ENCODE peak calls at places on chromosomes 2 and 18, in five cellular contexts. One of them, this sample, is unnamed.

GRCh38 chr2:112623913-112624777 is 21.6 kb upstream of the SLC20A1 start:
- DNase-seq in thoracic aorta: no peak
- DNase-seq in AG09309: peak; percentile 43
- DNase-seq in A549: no peak
- DNase-seq in breast epithelium: no peak
- DNase-seq in this sample: no peak

GRCh38 chr2:192544371-192544955 is 349.7 kb upstream of the TMEFF2 start:
- DNase-seq in thoracic aorta: no peak
- DNase-seq in AG09309: no peak
- DNase-seq in A549: no peak
- DNase-seq in breast epithelium: no peak
- DNase-seq in this sample: no peak

GRCh38 chr2:155519731-155520130 is 812.8 kb downstream of the NR4A2 start:
- DNase-seq in thoracic aorta: no peak
- DNase-seq in AG09309: no peak
- DNase-seq in A549: no peak
- DNase-seq in breast epithelium: no peak
- DNase-seq in this sample: no peak

GRCh38 chr2:73268831-73269685 is 15.2 kb downstream of the FBXO41 start:
- DNase-seq in thoracic aorta: no peak
- DNase-seq in AG09309: no peak
- DNase-seq in A549: peak; percentile 83
- DNase-seq in breast epithelium: peak; percentile 61
- DNase-seq in this sample: no peak

GRCh38 chr2:217737127-217737526 is 265.7 kb downstream of the TNS1 start:
- DNase-seq in thoracic aorta: no peak
- DNase-seq in AG09309: no peak
- DNase-seq in A549: no peak
- DNase-seq in breast epithelium: peak; percentile 14
- DNase-seq in this sample: no peak

GRCh38 chr18:37965572-37965970 is 400.0 kb upstream of the CELF4 start:
- DNase-seq in thoracic aorta: no peak
- DNase-seq in AG09309: no peak
- DNase-seq in A549: no peak
- DNase-seq in breast epithelium: no peak
- DNase-seq in this sample: no peak

GRCh38 chr2:215605214-215605613 is 169.3 kb upstream of the FN1 start:
- DNase-seq in thoracic aorta: no peak
- DNase-seq in AG09309: no peak
- DNase-seq in A549: no peak
- DNase-seq in breast epithelium: no peak
- DNase-seq in this sample: no peak

GRCh38 chr2:240561325-240561971 is 1.3 kb downstream of the DUSP28 start:
- DNase-seq in thoracic aorta: no peak
- DNase-seq in AG09309: peak; percentile 54
- DNase-seq in A549: no peak
- DNase-seq in breast epithelium: peak; percentile 49
- DNase-seq in this sample: peak; percentile 37

GRCh38 chr2:178928077-178928476 is 120.9 kb upstream of the TTN start:
- DNase-seq in thoracic aorta: no peak
- DNase-seq in AG09309: no peak
- DNase-seq in A549: no peak
- DNase-seq in breast epithelium: no peak
- DNase-seq in this sample: no peak

GRCh38 chr2:2229898-2230817 is 100.9 kb downstream of the MYT1L start:
- DNase-seq in thoracic aorta: no peak
- DNase-seq in AG09309: no peak
- DNase-seq in A549: no peak
- DNase-seq in breast epithelium: no peak
- DNase-seq in this sample: no peak

GRCh38 chr2:6325616-6326015 is 540.1 kb downstream of the CMPK2 start:
- DNase-seq in thoracic aorta: no peak
- DNase-seq in AG09309: no peak
- DNase-seq in A549: no peak
- DNase-seq in breast epithelium: no peak
- DNase-seq in this sample: no peak

GRCh38 chr2:207046642-207047213 is 107.4 kb downstream of the CPO start:
- DNase-seq in thoracic aorta: no peak
- DNase-seq in AG09309: peak; percentile 16
- DNase-seq in A549: no peak
- DNase-seq in breast epithelium: no peak
- DNase-seq in this sample: no peak

GRCh38 chr18:24016643-24017042 is 2.1 kb downstream of the TTC39C start:
- DNase-seq in thoracic aorta: no peak
- DNase-seq in AG09309: no peak
- DNase-seq in A549: peak; percentile 33
- DNase-seq in breast epithelium: no peak
- DNase-seq in this sample: no peak

GRCh38 chr18:61844726-61845125 is 48.1 kb downstream of the RNF152 start:
- DNase-seq in thoracic aorta: no peak
- DNase-seq in AG09309: no peak
- DNase-seq in A549: no peak
- DNase-seq in breast epithelium: no peak
- DNase-seq in this sample: no peak

GRCh38 chr2:112290098-112290497 is 14.7 kb downstream of the ZC3H6 start:
- DNase-seq in thoracic aorta: no peak
- DNase-seq in AG09309: no peak
- DNase-seq in A549: no peak
- DNase-seq in breast epithelium: no peak
- DNase-seq in this sample: no peak

GRCh38 chr2:82120120-82120519 is 1815.6 kb upstream of the LRRTM1 start:
- DNase-seq in thoracic aorta: no peak
- DNase-seq in AG09309: no peak
- DNase-seq in A549: no peak
- DNase-seq in breast epithelium: no peak
- DNase-seq in this sample: no peak

GRCh38 chr2:201680743-201681142 is 17.7 kb downstream of the MPP4 start:
- DNase-seq in thoracic aorta: no peak
- DNase-seq in AG09309: no peak
- DNase-seq in A549: peak; percentile 57
- DNase-seq in breast epithelium: no peak
- DNase-seq in this sample: no peak

GRCh38 chr2:200703132-200703925 is 108.4 kb upstream of the BZW1 start:
- DNase-seq in thoracic aorta: no peak
- DNase-seq in AG09309: peak; percentile 67
- DNase-seq in A549: peak; percentile 15
- DNase-seq in breast epithelium: no peak
- DNase-seq in this sample: peak; percentile 26

GRCh38 chr2:99881901-99882591 is 260.3 kb downstream of the AFF3 start:
- DNase-seq in thoracic aorta: no peak
- DNase-seq in AG09309: peak; percentile 78
- DNase-seq in A549: no peak
- DNase-seq in breast epithelium: no peak
- DNase-seq in this sample: peak; percentile 89

GRCh38 chr2:88813612-88814011 is 122.1 kb downstream of the RPIA start:
- DNase-seq in thoracic aorta: no peak
- DNase-seq in AG09309: no peak
- DNase-seq in A549: no peak
- DNase-seq in breast epithelium: no peak
- DNase-seq in this sample: no peak

GRCh38 chr2:137942037-137942784 is 22.1 kb upstream of the HNMT start:
- DNase-seq in thoracic aorta: no peak
- DNase-seq in AG09309: no peak
- DNase-seq in A549: no peak
- DNase-seq in breast epithelium: no peak
- DNase-seq in this sample: no peak

GRCh38 chr2:197965756-197966155 is 161.4 kb downstream of the PLCL1 start:
- DNase-seq in thoracic aorta: no peak
- DNase-seq in AG09309: no peak
- DNase-seq in A549: no peak
- DNase-seq in breast epithelium: no peak
- DNase-seq in this sample: no peak

GRCh38 chr2:112783187-112783721 is 1.0 kb downstream of the IL1A start:
- DNase-seq in thoracic aorta: no peak
- DNase-seq in AG09309: no peak
- DNase-seq in A549: no peak
- DNase-seq in breast epithelium: no peak
- DNase-seq in this sample: no peak

GRCh38 chr2:10873790-10874437 is 37.8 kb upstream of the KCNF1 start:
- DNase-seq in thoracic aorta: no peak
- DNase-seq in AG09309: no peak
- DNase-seq in A549: no peak
- DNase-seq in breast epithelium: no peak
- DNase-seq in this sample: peak; percentile 10

GRCh38 chr2:20049631-20050030 is 1.8 kb downstream of the LAPTM4A start:
- DNase-seq in thoracic aorta: no peak
- DNase-seq in AG09309: no peak
- DNase-seq in A549: no peak
- DNase-seq in breast epithelium: no peak
- DNase-seq in this sample: no peak

GRCh38 chr2:37589298-37589697 is 82.1 kb downstream of the CDC42EP3 start:
- DNase-seq in thoracic aorta: no peak
- DNase-seq in AG09309: no peak
- DNase-seq in A549: no peak
- DNase-seq in breast epithelium: no peak
- DNase-seq in this sample: no peak

GRCh38 chr2:20015482-20016083 is 3.1 kb upstream of the MATN3 start:
- DNase-seq in thoracic aorta: no peak
- DNase-seq in AG09309: peak; percentile 18
- DNase-seq in A549: peak; percentile 40
- DNase-seq in breast epithelium: no peak
- DNase-seq in this sample: no peak

GRCh38 chr2:111679202-111679601 is 204.8 kb downstream of the ANAPC1 start:
- DNase-seq in thoracic aorta: no peak
- DNase-seq in AG09309: no peak
- DNase-seq in A549: no peak
- DNase-seq in breast epithelium: no peak
- DNase-seq in this sample: no peak

GRCh38 chr2:73640946-73641766 is 1.1 kb downstream of the NAT8 start:
- DNase-seq in thoracic aorta: no peak
- DNase-seq in AG09309: no peak
- DNase-seq in A549: no peak
- DNase-seq in breast epithelium: no peak
- DNase-seq in this sample: no peak

GRCh38 chr2:157256621-157257020 is 884 bp upstream of the GALNT5 start:
- DNase-seq in thoracic aorta: no peak
- DNase-seq in AG09309: no peak
- DNase-seq in A549: no peak
- DNase-seq in breast epithelium: no peak
- DNase-seq in this sample: no peak

GRCh38 chr2:24492283-24493272 is 1.5 kb downstream of the NCOA1 start:
- DNase-seq in thoracic aorta: no peak
- DNase-seq in AG09309: no peak
- DNase-seq in A549: no peak
- DNase-seq in breast epithelium: no peak
- DNase-seq in this sample: no peak

GRCh38 chr2:120515759-120516295 is 169.9 kb downstream of the INHBB start:
- DNase-seq in thoracic aorta: no peak
- DNase-seq in AG09309: no peak
- DNase-seq in A549: no peak
- DNase-seq in breast epithelium: no peak
- DNase-seq in this sample: no peak

GRCh38 chr2:218832081-218832480 is 478 bp upstream of the PRKAG3 start:
- DNase-seq in thoracic aorta: no peak
- DNase-seq in AG09309: no peak
- DNase-seq in A549: no peak
- DNase-seq in breast epithelium: no peak
- DNase-seq in this sample: no peak

GRCh38 chr2:17876590-17876989 is 1.9 kb upstream of the KCNS3 start:
- DNase-seq in thoracic aorta: no peak
- DNase-seq in AG09309: no peak
- DNase-seq in A549: no peak
- DNase-seq in breast epithelium: no peak
- DNase-seq in this sample: no peak

GRCh38 chr2:17878222-17879136 is at the start of gene KCNS3:
- DNase-seq in thoracic aorta: no peak
- DNase-seq in AG09309: no peak
- DNase-seq in A549: peak; percentile 64
- DNase-seq in breast epithelium: no peak
- DNase-seq in this sample: no peak

GRCh38 chr2:17879137-17879912 is 858 bp downstream of the KCNS3 start:
- DNase-seq in thoracic aorta: no peak
- DNase-seq in AG09309: no peak
- DNase-seq in A549: peak; percentile 82
- DNase-seq in breast epithelium: peak; percentile 75
- DNase-seq in this sample: no peak

GRCh38 chr2:17877811-17878221 is 651 bp upstream of the KCNS3 start:
- DNase-seq in thoracic aorta: no peak
- DNase-seq in AG09309: no peak
- DNase-seq in A549: no peak
- DNase-seq in breast epithelium: no peak
- DNase-seq in this sample: no peak

GRCh38 chr2:17879913-17880274 is 1.4 kb downstream of the KCNS3 start:
- DNase-seq in thoracic aorta: no peak
- DNase-seq in AG09309: no peak
- DNase-seq in A549: no peak
- DNase-seq in breast epithelium: no peak
- DNase-seq in this sample: no peak
- H3K4me3 ChIP-seq in thoracic aorta: peak overlapping the region; percentile 77
- H3K4me3 ChIP-seq in AG09309: no peak overlapping the region
- H3K4me3 ChIP-seq in A549: peak overlapping the region; percentile 62
- H3K4me3 ChIP-seq in breast epithelium: peak overlapping the region; percentile 67
- H3K4me3 ChIP-seq in this sample: no peak overlapping the region

DNA sequence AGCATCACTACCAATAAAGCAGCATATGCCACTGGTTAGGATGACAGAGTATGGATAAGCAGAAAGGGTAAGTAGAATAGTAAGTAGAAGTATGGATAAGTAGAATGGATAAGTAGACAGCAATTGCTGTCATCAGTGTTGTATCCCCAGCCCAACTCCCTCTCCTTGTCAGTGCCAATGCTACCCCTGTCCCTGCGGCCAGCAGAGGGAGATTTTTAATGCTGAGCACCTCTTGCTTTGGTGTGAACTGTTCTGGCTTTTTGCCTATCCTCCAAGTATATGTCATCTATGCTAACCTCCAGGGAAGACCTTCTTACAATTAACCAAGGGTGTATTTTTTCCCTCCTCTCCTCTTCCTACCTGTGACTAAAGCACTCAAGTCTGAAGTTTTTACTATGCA is 136.7 kb upstream of the SPHKAP start:
- DNase-seq in thoracic aorta: no peak
- DNase-seq in AG09309: no peak
- DNase-seq in A549: peak; percentile 1
- DNase-seq in breast epithelium: no peak
- DNase-seq in this sample: no peak
- TF ChIP-seq CTCF in thoracic aorta: no peak
- TF ChIP-seq CTCF in AG09309: peak; percentile 29
- TF ChIP-seq CTCF in A549: peak; percentile 34
- TF ChIP-seq CTCF in breast epithelium: no peak
- TF ChIP-seq CTCF in this sample: peak; percentile 7

GRCh38 chr2:70089946-70090523 is 2.8 kb downstream of the PCBP1 start:
- DNase-seq in thoracic aorta: no peak
- DNase-seq in AG09309: no peak
- DNase-seq in A549: no peak
- DNase-seq in breast epithelium: no peak
- DNase-seq in this sample: no peak
- H3K4me3 ChIP-seq in thoracic aorta: peak overlapping the region; percentile 91
- H3K4me3 ChIP-seq in AG09309: no peak overlapping the region
- H3K4me3 ChIP-seq in A549: peak overlapping the region; percentile 96
- H3K4me3 ChIP-seq in breast epithelium: peak overlapping the region; percentile 77
- H3K4me3 ChIP-seq in this sample: peak overlapping the region; percentile 83

DNA sequence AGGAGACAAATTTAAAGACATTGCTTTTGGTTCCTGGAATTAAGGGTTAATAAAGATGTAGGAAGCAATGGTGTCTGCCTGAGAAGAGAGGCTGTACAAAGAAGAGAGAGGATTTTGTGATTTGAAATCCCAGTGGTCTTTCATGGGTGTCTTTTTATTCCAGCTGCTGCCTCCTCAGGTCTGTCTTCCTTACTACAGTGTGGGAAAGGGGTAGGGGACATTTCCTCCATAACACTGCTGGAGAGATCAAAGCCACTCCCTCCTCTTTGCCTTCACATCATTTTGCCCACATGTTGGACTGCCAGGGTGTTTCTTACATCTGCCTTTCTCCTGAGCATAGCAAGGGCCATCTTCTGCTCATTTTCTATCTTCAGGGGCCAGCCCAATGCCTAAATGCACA is 348.5 kb downstream of the EN1 start:
- DNase-seq in thoracic aorta: no peak
- DNase-seq in AG09309: no peak
- DNase-seq in A549: no peak
- DNase-seq in breast epithelium: no peak
- DNase-seq in this sample: no peak
- TF ChIP-seq CTCF in thoracic aorta: no peak
- TF ChIP-seq CTCF in AG09309: no peak
- TF ChIP-seq CTCF in A549: no peak
- TF ChIP-seq CTCF in breast epithelium: no peak
- TF ChIP-seq CTCF in this sample: no peak

This sample was measured in AG04449.